ENCODE peak calls at places on chromosomes 6 and 20, in nine cellular contexts. Z is stomach, R is kidney epithelial cell, U is cardiac fibroblast, C is neural progenitor cell, S is DND-41, L is adrenal gland, B is fibroblast of mammary gland, F is AG10803. H is an unnamed sample.

GRCh38 chr20:46720776-46721425 is 11.5 kb downstream of the SLC2A10 start:
- DNase-seq in Z (no peak), R (no peak), U (peak), C (no peak), S (no peak), L (no peak), B (peak), F (no peak), H (no peak)

GRCh38 chr20:6792789-6793188 is 25.3 kb downstream of the BMP2 start:
- DNase-seq in Z (no peak), R (no peak), U (no peak), C (no peak), S (no peak), L (no peak), B (no peak), F (no peak), H (no peak)

GRCh38 chr6:14146459-14147096 is 29.0 kb downstream of the CD83 start:
- DNase-seq in Z (no peak), R (no peak), U (no peak), C (peak), S (no peak), L (no peak), B (no peak), F (no peak), H (no peak)

GRCh38 chr6:161374971-161375873 is 101.4 kb upstream of the AGPAT4 start:
- DNase-seq in Z (peak), R (no peak), U (peak), C (peak), S (no peak), L (peak), B (peak), F (peak), H (peak)

GRCh38 chr20:23200914-23201313 is 114.8 kb upstream of the CD93 start:
- DNase-seq in Z (peak), R (no peak), U (peak), C (peak), S (peak), L (no peak), B (peak), F (no peak), H (no peak)

GRCh38 chr6:166330612-166331011 is 11.7 kb downstream of the SFT2D1 start:
- DNase-seq in Z (peak), R (no peak), U (peak), C (peak), S (no peak), L (no peak), B (peak), F (no peak), H (peak)

GRCh38 chr20:40860487-40860902 is 168.1 kb upstream of the TOP1 start:
- DNase-seq in Z (no peak), R (no peak), U (peak), C (no peak), S (no peak), L (no peak), B (peak), F (peak), H (no peak)

GRCh38 chr20:4835244-4836177 is 113.8 kb downstream of the PRND start:
- DNase-seq in Z (no peak), R (no peak), U (no peak), C (no peak), S (no peak), L (no peak), B (peak), F (peak), H (no peak)

GRCh38 chr6:118869350-118869749 is 24.6 kb upstream of the ASF1A start:
- DNase-seq in Z (no peak), R (no peak), U (peak), C (no peak), S (no peak), L (no peak), B (peak), F (peak), H (no peak)

GRCh38 chr6:20893415-20893814 is 359.2 kb downstream of the CDKAL1 start:
- DNase-seq in Z (no peak), R (no peak), U (no peak), C (no peak), S (no peak), L (no peak), B (no peak), F (peak), H (no peak)

GRCh38 chr20:59938696-59939051 is 1.4 kb downstream of the PPP1R3D start:
- DNase-seq in Z (no peak), R (no peak), U (no peak), C (no peak), S (no peak), L (peak), B (peak), F (peak), H (no peak)

GRCh38 chr20:49446808-49447207 is 35.7 kb downstream of the KCNB1 start:
- DNase-seq in Z (peak), R (no peak), U (peak), C (peak), S (no peak), L (peak), B (peak), F (peak), H (peak)

GRCh38 chr6:73367761-73368355 is 1.8 kb downstream of the OOEP start:
- DNase-seq in Z (no peak), R (no peak), U (peak), C (no peak), S (no peak), L (no peak), B (no peak), F (no peak), H (no peak)

GRCh38 chr6:159056003-159056402 is 11.2 kb upstream of the TAGAP start:
- DNase-seq in Z (no peak), R (no peak), U (no peak), C (no peak), S (no peak), L (no peak), B (no peak), F (no peak), H (no peak)

GRCh38 chr6:27205375-27206278 is 41.9 kb upstream of the PRSS16 start:
- DNase-seq in Z (no peak), R (no peak), U (peak), C (peak), S (peak), L (no peak), B (peak), F (no peak), H (no peak)

GRCh38 chr6:111952821-111953535 is 79.7 kb upstream of the FYN start:
- DNase-seq in Z (no peak), R (no peak), U (peak), C (no peak), S (no peak), L (no peak), B (peak), F (peak), H (no peak)

GRCh38 chr6:159169557-159170332 is 545 bp downstream of the FNDC1 start:
- DNase-seq in Z (no peak), R (no peak), U (peak), C (peak), S (no peak), L (peak), B (peak), F (peak), H (no peak)

GRCh38 chr20:58664883-58665282 is 13.8 kb downstream of the STX16 start:
- DNase-seq in Z (no peak), R (no peak), U (no peak), C (no peak), S (no peak), L (no peak), B (no peak), F (no peak), H (no peak)

GRCh38 chr20:58661298-58662141 is 10.4 kb downstream of the STX16 start:
- DNase-seq in Z (no peak), R (no peak), U (no peak), C (no peak), S (peak), L (no peak), B (no peak), F (no peak), H (no peak)

GRCh38 chr20:58660855-58661254 is 9.8 kb downstream of the STX16 start:
- DNase-seq in Z (no peak), R (no peak), U (no peak), C (no peak), S (no peak), L (no peak), B (no peak), F (no peak), H (no peak)

GRCh38 chr20:58659841-58660240 is 8.8 kb downstream of the STX16 start:
- DNase-seq in Z (no peak), R (no peak), U (no peak), C (no peak), S (peak), L (no peak), B (no peak), F (no peak), H (no peak)

GRCh38 chr20:58662142-58662473 is 11.0 kb downstream of the STX16 start:
- DNase-seq in Z (no peak), R (no peak), U (no peak), C (no peak), S (no peak), L (no peak), B (no peak), F (no peak), H (no peak)
- H3K4me3 ChIP-seq in Z (no peak), R (no peak), U (no peak), C (no peak), S (no peak), L (no peak), B (no peak), F (no peak), H (no peak)

GRCh38 chr20:57693002-57693582 is 16.7 kb downstream of the PMEPA1 start:
- DNase-seq in Z (peak), R (peak), U (no peak), C (no peak), S (no peak), L (no peak), B (no peak), F (no peak), H (no peak)
- TF ChIP-seq CTCF in Z (peak), R (peak), U (no peak), C (peak), S (peak), L (no peak), B (no peak), F (no peak), H (no peak)

GRCh38 chr6:150183105-150183504 is 40.3 kb downstream of the PPP1R14C start:
- DNase-seq in Z (no peak), R (no peak), U (no peak), C (no peak), S (no peak), L (no peak), B (no peak), F (no peak), H (no peak)
- H3K4me3 ChIP-seq in Z (no peak), R (no peak), U (no peak), C (no peak), S (no peak), L (no peak), B (no peak), F (no peak), H (no peak)

GRCh38 chr20:22106308-22106938 is 401.0 kb downstream of the PAX1 start:
- DNase-seq in Z (no peak), R (no peak), U (peak), C (peak), S (no peak), L (no peak), B (peak), F (peak), H (no peak)
- TF ChIP-seq CTCF in Z (peak), R (peak), U (peak), C (peak), S (peak), L (peak), B (peak), F (peak), H (peak)

GRCh38 chr6:15317251-15317650 is 71.4 kb downstream of the JARID2 start:
- DNase-seq in Z (no peak), R (no peak), U (no peak), C (no peak), S (no peak), L (no peak), B (no peak), F (no peak), H (no peak)
- H3K4me3 ChIP-seq in Z (no peak), R (no peak), U (no peak), C (no peak), S (no peak), L (no peak), B (no peak), F (no peak), H (no peak)

DNA sequence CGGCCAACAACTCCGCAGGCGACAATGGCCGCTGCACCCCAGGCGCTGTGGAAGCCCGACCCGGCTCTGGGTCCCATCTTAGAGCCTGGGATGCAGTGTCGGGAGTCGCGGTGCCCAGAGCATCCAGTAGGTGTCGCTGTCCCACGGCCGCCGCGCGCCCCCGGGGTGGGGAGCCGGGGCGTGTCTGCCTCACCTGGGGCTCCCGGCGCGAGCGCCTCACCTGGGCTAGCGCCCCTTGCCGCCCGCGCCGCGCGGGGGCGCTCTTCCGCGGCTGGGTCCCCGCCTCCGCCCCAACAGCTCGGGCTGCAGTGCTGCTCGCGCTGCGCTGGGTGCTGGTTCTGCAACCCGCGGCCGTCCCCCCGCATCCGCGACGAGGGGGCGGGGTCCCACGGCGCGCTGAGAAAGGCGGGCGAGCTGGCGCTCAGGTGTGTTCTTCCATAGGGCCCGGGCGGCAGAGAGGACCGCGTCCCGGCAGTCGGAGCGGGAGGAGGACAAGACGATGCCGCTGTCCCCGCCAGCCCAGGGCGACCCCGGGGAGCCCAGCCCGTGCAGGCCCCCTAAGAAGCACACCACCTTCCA is at the start of gene CRYBG1:
- DNase-seq in Z (peak), R (no peak), U (no peak), C (peak), S (no peak), L (peak), B (peak), F (no peak), H (peak)
- TF ChIP-seq CTCF in Z (peak), R (peak), U (peak), C (peak), S (peak), L (peak), B (peak), F (peak), H (peak)

DNA sequence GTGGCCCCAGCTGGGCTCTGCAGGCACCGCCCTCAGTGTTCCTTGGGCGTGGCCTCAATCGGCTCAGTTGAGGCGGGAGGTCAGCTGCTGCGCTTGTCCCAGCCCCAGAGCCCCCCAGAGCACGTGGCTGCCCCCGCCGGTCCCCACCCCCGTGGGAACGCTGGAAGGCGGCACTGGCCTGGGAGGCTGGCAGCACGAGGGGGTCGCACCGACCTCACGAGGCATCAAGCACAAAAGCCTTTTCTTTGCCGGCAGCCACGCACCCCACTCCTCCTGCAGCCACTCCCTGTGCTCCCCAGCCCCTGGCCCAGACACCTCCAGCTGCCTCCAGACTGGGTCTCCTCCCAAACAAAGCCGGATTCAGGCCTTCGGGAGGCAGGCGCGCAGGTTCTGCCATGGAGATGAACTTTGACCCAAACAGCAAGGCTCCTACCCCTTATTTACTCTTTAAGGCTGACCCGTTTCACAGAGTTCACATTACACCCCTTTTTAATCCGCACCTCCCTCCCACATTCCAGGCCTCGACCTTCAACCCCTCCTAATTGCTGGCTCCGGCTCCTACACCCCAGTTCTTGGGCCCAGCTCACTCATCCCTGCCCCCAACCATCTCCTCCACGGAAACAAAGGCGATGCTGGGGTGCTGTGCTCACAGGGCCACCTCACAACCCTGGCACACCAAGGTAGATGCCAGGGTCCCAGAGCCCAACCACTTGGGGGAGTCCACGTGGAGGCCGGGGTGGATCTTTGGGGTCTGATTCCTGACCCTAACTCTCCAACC is 111.7 kb downstream of the NOL4L start:
- DNase-seq in Z (no peak), R (no peak), U (no peak), C (peak), S (no peak), L (no peak), B (no peak), F (no peak), H (no peak)
- H3K4me3 ChIP-seq in Z (peak), R (peak), U (peak), C (no peak), S (no peak), L (no peak), B (peak), F (no peak), H (no peak)

DNA sequence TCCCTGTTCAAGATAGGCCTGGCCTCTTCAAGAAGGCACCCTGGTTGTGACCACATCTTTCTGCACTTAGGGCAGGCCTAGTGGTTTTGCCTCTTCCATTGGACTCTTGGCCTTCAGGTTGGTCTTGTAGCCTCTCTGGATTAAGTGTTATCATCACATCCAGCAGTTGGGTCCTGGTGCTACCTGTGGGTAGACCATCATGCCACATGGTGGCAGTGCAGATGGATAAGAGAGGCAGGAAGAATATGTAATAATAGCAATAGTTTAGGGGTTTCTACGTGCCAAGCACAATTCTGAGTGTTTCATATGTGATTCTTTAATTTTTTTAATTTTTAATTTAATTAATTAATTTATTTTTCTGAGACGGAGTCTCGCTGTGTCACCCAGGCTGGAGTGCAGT is 28.5 kb upstream of the SNRPB2 start:
- DNase-seq in Z (peak), R (no peak), U (no peak), C (peak), S (peak), L (no peak), B (peak), F (peak), H (no peak)
- TF ChIP-seq CTCF in Z (peak), R (no peak), U (no peak), C (peak), S (peak), L (no peak), B (peak), F (peak), H (peak)

H was measured in dorsolateral prefrontal cortex.